ENCODE peak calls at places on chromosome 18, in ten cellular contexts. V, K, D, Z, Y, E, U, C, X and N are unnamed samples. For H3K4me1, the result is how much of the 10 kb centered on the place peaks cover.

GRCh38 chr18:28541276-28541930 is 364.5 kb upstream of the CDH2 start:
- DNase-seq in D (no peak), C (no peak), Z (no peak), X (no peak), U (no peak), V (no peak), E (no peak), K (no peak), Y (no peak), N (no peak)

GRCh38 chr18:74456409-74457042 is 582 bp downstream of the DIPK1C start:
- DNase-seq in E (no peak), D (no peak), C (no peak), V (no peak), Y (no peak), K (no peak), U (no peak), Z (no peak), X (no peak), N (peak)

GRCh38 chr18:9619545-9619944 is 5.2 kb upstream of the PPP4R1 start:
- DNase-seq in C (no peak), Z (no peak), D (peak), K (no peak), X (no peak), V (no peak), Y (no peak), U (no peak), E (no peak), N (no peak)

GRCh38 chr18:9428301-9428706 is 47.0 kb upstream of the RALBP1 start:
- DNase-seq in E (no peak), D (no peak), Y (no peak), X (no peak), K (no peak), V (no peak), C (no peak), Z (no peak), U (no peak), N (no peak)

GRCh38 chr18:64409511-64409910 is 260.6 kb upstream of the LINC00305 start:
- DNase-seq in Z (no peak), U (peak), Y (no peak), D (no peak), C (no peak), V (no peak), K (no peak), X (no peak), E (no peak), N (no peak)

GRCh38 chr18:42182728-42183700 is 228.0 kb downstream of the PIK3C3 start:
- DNase-seq in Y (no peak), U (no peak), D (no peak), X (no peak), V (no peak), E (no peak), C (no peak), Z (no peak), K (no peak), N (no peak)

GRCh38 chr18:75265872-75266271 is 55.3 kb downstream of the TSHZ1 start:
- DNase-seq in Y (no peak), X (no peak), D (no peak), Z (no peak), C (no peak), E (no peak), K (no peak), V (no peak), U (no peak), N (no peak)

GRCh38 chr18:74142251-74142650 is 5.4 kb downstream of the FBXO15 start:
- DNase-seq in Y (no peak), Z (no peak), D (peak), X (no peak), V (no peak), E (no peak), U (no peak), K (no peak), C (no peak), N (no peak)

GRCh38 chr18:74283255-74283554 is 8.6 kb downstream of the CYB5A start:
- DNase-seq in Z (no peak), C (no peak), X (no peak), E (no peak), D (no peak), V (no peak), U (no peak), Y (no peak), K (no peak), N (no peak)

GRCh38 chr18:35507192-35507591 is 9.4 kb upstream of the INO80C start:
- DNase-seq in D (no peak), X (no peak), Z (no peak), C (no peak), V (no peak), E (no peak), U (no peak), K (no peak), Y (no peak), N (no peak)

GRCh38 chr18:76494181-76494540 is 881 bp downstream of the ZNF516 start:
- DNase-seq in Z (peak), Y (peak), U (no peak), C (peak), K (peak), X (no peak), E (peak), V (peak), D (peak), N (no peak)

GRCh38 chr18:75473316-75473715 is 45.8 kb upstream of the SMIM21 start:
- DNase-seq in E (no peak), K (no peak), Z (no peak), U (no peak), Y (no peak), V (no peak), C (no peak), D (no peak), X (no peak), N (no peak)

GRCh38 chr18:5196253-5197031 is 615 bp downstream of the AKAIN1 start:
- DNase-seq in U (no peak), Y (no peak), Z (no peak), C (no peak), D (no peak), K (no peak), E (no peak), V (peak), X (no peak), N (no peak)

GRCh38 chr18:77178559-77178958 is 46.0 kb upstream of the MBP start:
- DNase-seq in Z (no peak), C (no peak), V (no peak), K (no peak), U (no peak), Y (no peak), D (peak), X (no peak), E (no peak), N (no peak)

GRCh38 chr18:13627639-13628038 is 98.7 kb downstream of the FAM210A start:
- DNase-seq in D (no peak), Z (no peak), U (no peak), X (no peak), Y (no peak), K (no peak), E (no peak), V (no peak), C (no peak), N (no peak)

GRCh38 chr18:49788327-49788908 is 24.9 kb downstream of the ACAA2 start:
- DNase-seq in X (no peak), K (no peak), V (no peak), Z (no peak), U (peak), Y (no peak), D (peak), E (no peak), C (no peak), N (no peak)

GRCh38 chr18:48955528-48956261 is 4.9 kb upstream of the SMAD7 start:
- DNase-seq in Z (no peak), E (peak), X (no peak), U (no peak), D (peak), V (peak), K (no peak), C (no peak), Y (peak), N (no peak)

GRCh38 chr18:51519571-51519970 is 322.1 kb upstream of the MEX3C start:
- DNase-seq in Y (no peak), E (no peak), U (no peak), V (no peak), X (no peak), Z (no peak), C (no peak), K (no peak), D (no peak), N (no peak)

GRCh38 chr18:22739243-22739642 is 193.9 kb upstream of the RBBP8 start:
- DNase-seq in C (no peak), D (no peak), K (no peak), X (no peak), Z (no peak), V (no peak), Y (no peak), U (no peak), E (no peak), N (no peak)

GRCh38 chr18:5142859-5143258 is 54.2 kb downstream of the AKAIN1 start:
- DNase-seq in D (no peak), V (no peak), U (no peak), C (no peak), Z (no peak), X (no peak), Y (no peak), E (no peak), K (no peak), N (no peak)

GRCh38 chr18:29712785-29713184 is 1329.8 kb downstream of the DSC3 start:
- DNase-seq in E (no peak), C (no peak), K (no peak), U (no peak), Z (no peak), D (no peak), X (no peak), Y (no peak), V (no peak), N (no peak)

GRCh38 chr18:60978338-60978737 is 354.9 kb upstream of the CDH20 start:
- DNase-seq in K (no peak), E (no peak), D (peak), V (no peak), Z (no peak), C (no peak), U (no peak), Y (no peak), X (no peak), N (no peak)

GRCh38 chr18:685438-685837 is 27.0 kb downstream of the ENOSF1 start:
- DNase-seq in Y (no peak), E (no peak), V (no peak), U (peak), D (no peak), K (no peak), X (peak), C (no peak), Z (no peak), N (no peak)

GRCh38 chr18:73724908-73725307 is 422.7 kb downstream of the FBXO15 start:
- DNase-seq in C (no peak), Y (no peak), V (no peak), X (no peak), Z (no peak), U (no peak), D (peak), E (no peak), K (no peak), N (no peak)

GRCh38 chr18:23377669-23378469 is 75.2 kb upstream of the RIOK3 start:
- DNase-seq in C (no peak), Y (no peak), E (no peak), Z (no peak), K (no peak), D (peak), V (no peak), X (peak), U (peak), N (no peak)

GRCh38 chr18:52288403-52289004 is 51.5 kb upstream of the DCC start:
- DNase-seq in X (no peak), C (peak), Z (no peak), K (peak), U (peak), V (peak), E (no peak), Y (no peak), D (no peak), N (no peak)

GRCh38 chr18:24023185-24023814 is 8.7 kb downstream of the TTC39C start:
- DNase-seq in K (no peak), C (no peak), X (no peak), E (no peak), Z (no peak), U (peak), D (no peak), Y (no peak), V (no peak), N (no peak)

GRCh38 chr18:4758980-4759379 is 303.9 kb upstream of the DLGAP1 start:
- DNase-seq in K (no peak), Z (no peak), E (no peak), V (no peak), U (no peak), D (no peak), X (no peak), Y (no peak), C (no peak), N (no peak)

GRCh38 chr18:77009675-77010074 is 122.9 kb downstream of the MBP start:
- DNase-seq in K (no peak), V (no peak), C (no peak), Y (no peak), X (no peak), U (no peak), Z (no peak), D (no peak), E (no peak), N (peak)

GRCh38 chr18:2240311-2240705 is 331.0 kb downstream of the METTL4 start:
- DNase-seq in E (no peak), K (no peak), X (no peak), V (no peak), D (peak), C (no peak), U (no peak), Z (no peak), Y (no peak), N (no peak)
- H3K27ac ChIP-seq in E (no peak), K (no peak), X (no peak), V (no peak), D (peak), C (no peak), U (no peak), Z (no peak), Y (no peak), N (no peak)

GRCh38 chr18:59656488-59656887 is 40.7 kb downstream of the CCBE1 start:
- DNase-seq in C (no peak), K (no peak), V (no peak), U (no peak), X (no peak), E (no peak), Z (no peak), D (no peak), Y (no peak), N (no peak)
- H3K4me1 ChIP-seq in C (under half), K (under half), V (under half), U (under half), X (under half), E (under half), Z (under half), D (under half), Y (under half), N (under half)

GRCh38 chr18:3448845-3449701 is 899 bp upstream of the TGIF1 start:
- DNase-seq in K (peak), U (peak), E (peak), Y (peak), Z (peak), D (peak), V (peak), C (peak), X (peak), N (peak)

GRCh38 chr18:3447895-3448844 is 1.8 kb upstream of the TGIF1 start:
- DNase-seq in Z (peak), D (peak), V (peak), U (peak), Y (peak), K (peak), E (peak), C (peak), X (peak), N (peak)

GRCh38 chr18:3450358-3451107 is 561 bp downstream of the TGIF1 start:
- DNase-seq in E (peak), U (peak), C (peak), D (peak), V (peak), Y (peak), Z (peak), X (no peak), K (peak), N (peak)

GRCh38 chr18:3451166-3451988 is 1.4 kb downstream of the TGIF1 start:
- DNase-seq in X (no peak), D (peak), E (peak), Y (peak), C (peak), V (peak), Z (peak), U (peak), K (peak), N (peak)

GRCh38 chr18:3449702-3450357 is at the start of gene TGIF1:
- DNase-seq in C (peak), E (peak), D (peak), U (peak), V (peak), Z (peak), X (peak), Y (peak), K (peak), N (peak)
- TF ChIP-seq POLR2A in C (peak), E (peak), D (peak), U (peak), V (peak), Z (peak), X (peak), Y (no peak), K (peak), N (peak)

GRCh38 chr18:46413684-46414083 is 243.3 kb downstream of the LOXHD1 start:
- DNase-seq in X (no peak), C (no peak), E (no peak), K (no peak), Z (no peak), U (no peak), V (no peak), D (peak), Y (no peak), N (no peak)
- H3K27ac ChIP-seq in X (no peak), C (no peak), E (peak), K (no peak), Z (no peak), U (no peak), V (no peak), D (no peak), Y (no peak), N (no peak)